ENCODE peak calls at places on chromosomes 12 and 14, in four cellular contexts. W is GM23338, A is SK-N-SH, J is OCI-LY7. N is an unnamed sample. For H3K9me2, the result is how much of the 10 kb centered on the place peaks cover.

GRCh38 chr12:57389033-57389432 is 41.8 kb downstream of the R3HDM2 start:
- DNase-seq in W (no peak), A (no peak), J (no peak), N (no peak)

GRCh38 chr14:100074431-100075100 is 9.3 kb downstream of the EVL start:
- DNase-seq in W (no peak), A (no peak), J (no peak), N (no peak)

GRCh38 chr12:716506-716905 is 35.9 kb upstream of the WNK1 start:
- DNase-seq in W (no peak), A (no peak), J (peak), N (no peak)

GRCh38 chr12:662541-663292 is 528 bp downstream of the NINJ2 start:
- DNase-seq in W (no peak), A (no peak), J (no peak), N (no peak)

GRCh38 chr12:117485984-117486839 is 124.8 kb upstream of the NOS1 start:
- DNase-seq in W (no peak), A (no peak), J (no peak), N (no peak)

GRCh38 chr14:68248481-68249255 is 429.1 kb downstream of the RAD51B start:
- DNase-seq in W (peak), A (peak), J (peak), N (peak)

GRCh38 chr12:111099186-111099585 is 178.8 kb upstream of the MYL2 start:
- DNase-seq in W (no peak), A (no peak), J (peak), N (no peak)

GRCh38 chr12:116592116-116592637 is 33.0 kb downstream of the MAP1LC3B2 start:
- DNase-seq in W (no peak), A (no peak), J (no peak), N (no peak)

GRCh38 chr14:49972840-49973239 is 80.0 kb downstream of the ARF6 start:
- DNase-seq in W (no peak), A (no peak), J (no peak), N (peak)

GRCh38 chr12:41514907-41515306 is 326.8 kb downstream of the PDZRN4 start:
- DNase-seq in W (peak), A (peak), J (peak), N (no peak)

GRCh38 chr14:100072783-100073346 is 7.6 kb downstream of the EVL start:
- DNase-seq in W (peak), A (no peak), J (peak), N (peak)

GRCh38 chr14:47208434-47208833 is 467.0 kb downstream of the MDGA2 start:
- DNase-seq in W (peak), A (no peak), J (no peak), N (no peak)

GRCh38 chr12:86264451-86265328 is 8.5 kb upstream of the MGAT4C start:
- DNase-seq in W (peak), A (peak), J (no peak), N (no peak)

GRCh38 chr12:116765271-116765670 is 27.2 kb downstream of the RNFT2 start:
- DNase-seq in W (no peak), A (no peak), J (no peak), N (no peak)

GRCh38 chr12:7091660-7092228 is 501 bp downstream of the C1R start:
- DNase-seq in W (peak), A (no peak), J (no peak), N (no peak)

GRCh38 chr12:91003737-91004136 is 1.0 kb downstream of the EPYC start:
- DNase-seq in W (no peak), A (no peak), J (no peak), N (no peak)

GRCh38 chr12:93591137-93591868 is 18.8 kb downstream of the SOCS2 start:
- DNase-seq in W (peak), A (peak), J (peak), N (peak)

GRCh38 chr12:8658361-8658760 is 4.3 kb downstream of the MFAP5 start:
- DNase-seq in W (peak), A (no peak), J (no peak), N (no peak)

GRCh38 chr12:7110661-7111060 is 1.6 kb upstream of the C1RL start:
- DNase-seq in W (no peak), A (no peak), J (no peak), N (no peak)

GRCh38 chr12:99059824-99060526 is 414.9 kb downstream of the APAF1 start:
- DNase-seq in W (peak), A (peak), J (no peak), N (no peak)

GRCh38 chr12:45220366-45220931 is 4.6 kb downstream of the ANO6 start:
- DNase-seq in W (no peak), A (no peak), J (no peak), N (no peak)

GRCh38 chr14:85575617-85575898 is 45.6 kb downstream of the FLRT2 start:
- DNase-seq in W (peak), A (no peak), J (no peak), N (no peak)

GRCh38 chr12:1797011-1797901 is 23.1 kb upstream of the LRTM2 start:
- DNase-seq in W (peak), A (peak), J (no peak), N (peak)

GRCh38 chr14:37546621-37547447 is 48.2 kb downstream of the FOXA1 start:
- DNase-seq in W (no peak), A (no peak), J (no peak), N (no peak)

GRCh38 chr12:123363743-123364531 is 710 bp downstream of the SBNO1 start:
- DNase-seq in W (peak), A (peak), J (peak), N (peak)

GRCh38 chr12:12126551-12126950 is 55.8 kb downstream of the BCL2L14 start:
- DNase-seq in W (no peak), A (no peak), J (no peak), N (no peak)

GRCh38 chr14:79856357-79856756 is 354.9 kb downstream of the DIO2 start:
- DNase-seq in W (no peak), A (no peak), J (no peak), N (no peak)

GRCh38 chr12:52634266-52635056 is 16.1 kb upstream of the KRT73 start:
- DNase-seq in W (no peak), A (no peak), J (no peak), N (peak)

GRCh38 chr12:57150400-57150799 is 3.0 kb upstream of the LRP1-AS start:
- DNase-seq in W (no peak), A (no peak), J (no peak), N (no peak)

GRCh38 chr12:1587927-1588573 is 6.3 kb downstream of the FBXL14 start:
- DNase-seq in W (peak), A (no peak), J (no peak), N (no peak)

GRCh38 chr14:103189481-103190470 is 66.5 kb downstream of the TNFAIP2 start:
- DNase-seq in W (peak), A (no peak), J (no peak), N (no peak)

GRCh38 chr12:122909442-122910288 is 13.7 kb upstream of the VPS37B start:
- DNase-seq in W (peak), A (peak), J (no peak), N (no peak)

GRCh38 chr14:75200451-75200850 is 24.0 kb upstream of the TMED10 start:
- DNase-seq in W (no peak), A (no peak), J (no peak), N (no peak)

GRCh38 chr12:101935769-101936741 is 58.7 kb downstream of the DRAM1 start:
- DNase-seq in W (peak), A (no peak), J (peak), N (peak)

GRCh38 chr12:130754234-130755001 is 38.3 kb upstream of the RIMBP2 start:
- DNase-seq in W (no peak), A (no peak), J (peak), N (no peak)

GRCh38 chr12:119115296-119115905 is 63.3 kb upstream of the HSPB8 start:
- DNase-seq in W (peak), A (peak), J (peak), N (peak)

GRCh38 chr14:99026471-99026870 is 245.5 kb downstream of the BCL11B start:
- DNase-seq in W (no peak), A (no peak), J (peak), N (no peak)

GRCh38 chr12:109385339-109386078 is 37.8 kb downstream of the MYO1H start:
- DNase-seq in W (peak), A (peak), J (peak), N (peak)

DNA sequence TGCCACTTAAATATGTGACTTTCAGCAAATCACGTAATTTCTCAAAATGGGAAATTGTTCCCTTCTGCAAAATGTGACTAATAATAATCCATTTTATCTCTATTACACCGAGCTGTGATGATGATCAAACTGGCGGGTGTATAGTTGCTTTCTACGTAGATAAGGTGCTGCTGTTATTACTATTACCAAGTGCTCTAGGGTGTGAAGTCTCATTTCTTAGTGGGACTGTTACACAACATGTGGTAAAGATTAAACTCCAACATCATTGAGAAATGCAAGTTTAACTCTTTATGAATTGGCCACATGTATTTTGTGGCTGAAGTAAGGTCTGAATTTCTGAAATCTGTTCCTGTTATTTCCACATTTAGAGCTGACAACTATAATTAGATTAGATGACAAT is 157.1 kb downstream of the MYRFL start:
- DNase-seq in W (no peak), A (no peak), J (no peak), N (no peak)
- H3K9me2 ChIP-seq in W (under half), A (under half), J (under half), N (under half)

DNA sequence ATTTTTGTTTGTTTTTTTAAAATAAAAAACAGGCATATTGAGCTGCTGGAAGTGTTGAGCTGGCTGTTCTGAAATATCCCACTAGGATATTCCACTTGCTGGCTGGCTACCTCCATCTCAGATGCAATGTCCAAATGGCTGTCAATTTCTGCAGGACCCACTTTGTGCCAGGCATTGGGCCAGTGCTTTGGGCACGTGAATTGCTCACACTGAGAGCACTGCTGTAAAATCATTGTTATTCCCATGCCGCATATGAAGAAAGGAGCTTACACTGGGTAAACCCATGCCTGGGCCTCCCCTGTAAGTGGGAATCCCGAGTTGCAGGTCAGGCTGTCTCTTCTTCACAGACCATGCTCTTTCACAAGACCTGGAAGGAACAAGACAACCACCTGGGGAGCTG is 56.7 kb downstream of the RGS6 start:
- DNase-seq in W (peak), A (no peak), J (no peak), N (no peak)
- H3K9me2 ChIP-seq in W (under half), A (under half), J (under half), N (under half)

DNA sequence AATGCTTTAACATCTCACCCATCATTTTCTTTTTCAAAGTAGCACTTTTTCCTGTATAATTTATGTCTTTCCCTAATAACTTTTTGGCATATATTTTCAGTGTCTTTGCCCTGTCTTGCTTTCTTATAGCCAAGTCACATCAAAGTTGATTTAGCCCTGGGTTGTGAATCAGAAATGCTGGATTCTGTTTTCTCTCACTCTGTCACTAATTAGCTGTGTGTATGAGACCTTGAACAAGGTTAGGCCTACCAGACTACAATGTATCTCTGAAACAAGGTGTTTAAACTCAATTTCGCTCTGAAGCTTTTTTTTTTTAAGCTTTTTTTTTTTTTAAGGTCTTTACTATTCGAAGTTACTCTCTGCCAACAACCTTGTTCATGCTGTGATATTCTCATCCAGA is 25.7 kb downstream of the CNOT2 start:
- DNase-seq in W (no peak), A (no peak), J (no peak), N (no peak)
- H3K9me2 ChIP-seq in W (under half), A (under half), J (under half), N (under half)

DNA sequence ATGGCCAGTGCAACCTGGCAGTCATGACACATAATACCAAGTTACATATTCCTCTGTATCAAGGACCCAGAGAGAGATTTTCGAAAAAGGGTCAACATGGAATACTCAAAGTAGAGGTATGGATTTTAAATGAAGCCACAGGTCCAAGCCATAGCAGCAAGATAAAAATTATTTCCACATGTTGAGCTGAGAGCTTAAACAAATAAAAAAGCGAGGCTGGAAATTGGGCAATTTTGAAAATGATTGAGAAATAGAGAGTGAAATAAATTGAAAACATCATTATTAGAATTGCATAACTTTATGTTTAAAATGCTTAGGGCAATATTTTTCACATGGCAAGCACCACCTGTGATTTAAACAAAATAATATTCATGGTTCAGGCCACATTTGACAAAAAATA is 1251.0 kb upstream of the USP15 start:
- DNase-seq in W (no peak), A (no peak), J (no peak), N (no peak)
- H3K9me2 ChIP-seq in W (under half), A (under half), J (under half), N (under half)

GRCh38 chr14:54117401-54117800 is 160.8 kb upstream of the BMP4 start:
- DNase-seq in W (no peak), A (no peak), J (no peak), N (no peak)
- H3K9me2 ChIP-seq in W (under half), A (under half), J (under half), N (under half)

DNA sequence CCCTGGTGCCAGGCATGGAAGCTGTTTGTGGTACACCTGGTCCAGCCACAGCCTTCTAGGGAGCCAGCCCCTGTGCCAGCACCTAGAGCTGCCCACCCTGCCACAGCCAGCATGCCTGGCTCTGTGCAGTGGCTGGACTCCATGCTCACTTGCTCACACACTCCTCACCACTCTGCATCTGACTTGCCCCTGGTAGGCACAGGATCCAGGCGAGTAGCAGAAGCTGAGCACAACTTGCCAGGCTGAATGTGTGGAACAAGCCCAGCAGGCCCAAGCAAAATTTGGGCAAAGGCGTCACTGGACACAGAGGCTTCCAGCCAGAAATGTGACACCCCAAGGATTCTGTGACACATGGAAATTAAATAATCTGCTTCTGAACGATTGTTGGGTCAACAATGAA is 106.7 kb downstream of the MYF5 start:
- DNase-seq in W (no peak), A (no peak), J (no peak), N (no peak)
- H3K9me2 ChIP-seq in W (under half), A (under half), J (under half), N (under half)

DNA sequence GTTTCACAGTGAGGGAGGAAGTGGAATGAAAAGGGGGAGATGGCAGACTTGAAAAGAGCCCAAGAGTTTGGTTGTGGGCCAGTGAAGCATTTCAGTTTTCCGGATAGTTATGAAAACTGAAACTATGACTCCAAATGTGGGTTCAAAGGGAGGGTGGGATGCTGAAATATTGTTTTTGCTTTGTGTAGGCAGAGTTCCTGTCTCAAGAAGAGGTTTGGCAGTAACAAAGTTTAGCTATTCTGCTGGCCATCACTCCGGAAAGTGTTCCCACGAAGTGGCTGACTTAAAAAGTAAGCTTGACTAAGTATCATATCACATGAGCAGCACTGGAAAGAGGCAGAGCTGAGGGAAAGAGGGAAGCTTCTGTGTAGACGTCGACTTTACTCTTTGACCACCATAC is 85.2 kb downstream of the CAND1 start:
- DNase-seq in W (no peak), A (no peak), J (no peak), N (no peak)
- H3K9me2 ChIP-seq in W (under half), A (under half), J (under half), N (under half)

DNA sequence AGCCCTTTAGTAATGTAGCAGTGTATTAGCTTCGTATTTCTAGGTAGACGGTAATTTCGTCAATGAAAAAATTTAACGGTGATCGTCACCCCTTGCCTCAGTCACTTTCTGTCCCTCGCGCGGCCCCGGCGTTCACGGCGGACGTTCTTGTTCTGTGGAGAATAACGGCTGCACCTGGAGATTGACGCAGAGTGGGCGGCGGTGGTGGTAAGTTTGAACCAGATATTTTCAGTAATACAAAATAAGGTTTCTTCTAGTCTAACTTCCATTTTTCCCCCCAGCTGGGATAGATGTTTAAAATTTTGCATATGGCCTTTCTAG is 341 bp downstream of the ZNF10 start:
- DNase-seq in W (no peak), A (peak), J (no peak), N (no peak)
- H3K9me2 ChIP-seq in W (under half), A (under half), J (under half), N (under half)

DNA sequence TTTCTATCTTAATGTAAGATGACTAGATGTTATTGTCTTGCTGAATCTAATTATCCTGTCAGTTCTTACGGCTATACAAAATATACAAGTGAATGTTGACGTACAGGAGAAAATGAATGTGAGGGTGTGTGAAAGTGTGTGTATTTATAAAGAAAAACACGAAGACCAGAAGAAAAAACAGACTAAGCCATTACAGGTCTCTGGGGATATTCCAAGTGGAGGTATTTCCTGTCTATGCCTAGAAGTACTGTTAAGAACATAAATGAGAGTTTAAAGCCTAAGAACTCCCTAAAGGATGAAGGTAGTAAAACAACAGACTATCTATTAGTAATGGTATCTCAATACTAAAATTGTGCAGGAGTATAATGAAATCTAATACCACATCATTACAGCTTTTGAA is 7.6 kb downstream of the MDM1 start:
- DNase-seq in W (no peak), A (no peak), J (no peak), N (no peak)
- H3K9me2 ChIP-seq in W (under half), A (under half), J (under half), N (under half)

DNA sequence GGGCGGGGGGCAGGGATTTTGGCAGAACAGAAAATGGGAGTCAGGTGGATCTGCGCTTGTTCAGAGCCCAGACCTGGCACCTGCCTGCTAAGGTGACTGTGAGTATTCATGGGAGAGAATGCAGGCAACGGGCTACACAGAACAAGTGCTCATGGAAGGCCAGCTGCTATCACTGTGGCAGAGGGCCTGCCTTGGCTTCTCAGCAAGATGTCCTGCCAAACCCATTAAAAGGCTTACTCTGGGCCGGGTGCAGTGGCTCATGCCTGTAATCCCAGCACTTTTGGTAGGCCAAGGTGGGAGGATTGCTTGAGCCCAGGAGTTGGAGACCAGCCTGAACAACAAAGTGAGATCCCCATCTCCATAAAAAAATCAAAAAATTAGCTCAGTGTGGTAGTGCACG is 21.0 kb downstream of the DIO3 start:
- DNase-seq in W (no peak), A (no peak), J (no peak), N (no peak)
- H3K9me2 ChIP-seq in W (under half), A (under half), J (under half), N (under half)